ENCODE peak calls at places on chromosome 5, in five cellular contexts. One of them, this sample, is unnamed.

GRCh38 chr5:71937906-71938698 is 169.2 kb upstream of the MAP1B start:
- DNase-seq in stimulated activated CD8-positive, alpha-beta memory T cell treated with anti-CD3 and anti-CD28 coated beads, Interleukin-12 subunit alpha, Interleukin-12 subunit beta, amount 100 ng/mL, for 4 hours: no peak
- DNase-seq in globus pallidus: peak
- DNase-seq in stimulated activated CD4-positive, alpha-beta T cell treated with anti-CD3 and anti-CD28 coated beads, Interleukin-2, amount 100 ng/mL, for 48 hours: no peak
- DNase-seq in NCI-H460: no peak
- DNase-seq in this sample: peak

GRCh38 chr5:9545301-9545958 is 445 bp downstream of the SEMA5A start:
- DNase-seq in stimulated activated CD8-positive, alpha-beta memory T cell treated with anti-CD3 and anti-CD28 coated beads, Interleukin-12 subunit alpha, Interleukin-12 subunit beta, amount 100 ng/mL, for 4 hours: no peak
- DNase-seq in globus pallidus: no peak
- DNase-seq in stimulated activated CD4-positive, alpha-beta T cell treated with anti-CD3 and anti-CD28 coated beads, Interleukin-2, amount 100 ng/mL, for 48 hours: no peak
- DNase-seq in NCI-H460: no peak
- DNase-seq in this sample: no peak

GRCh38 chr5:110611817-110612216 is 114.7 kb downstream of the TMEM232 start:
- DNase-seq in stimulated activated CD8-positive, alpha-beta memory T cell treated with anti-CD3 and anti-CD28 coated beads, Interleukin-12 subunit alpha, Interleukin-12 subunit beta, amount 100 ng/mL, for 4 hours: no peak
- DNase-seq in globus pallidus: no peak
- DNase-seq in stimulated activated CD4-positive, alpha-beta T cell treated with anti-CD3 and anti-CD28 coated beads, Interleukin-2, amount 100 ng/mL, for 48 hours: no peak
- DNase-seq in NCI-H460: no peak
- DNase-seq in this sample: no peak

GRCh38 chr5:107092695-107093094 is 578.0 kb downstream of the EFNA5 start:
- DNase-seq in stimulated activated CD8-positive, alpha-beta memory T cell treated with anti-CD3 and anti-CD28 coated beads, Interleukin-12 subunit alpha, Interleukin-12 subunit beta, amount 100 ng/mL, for 4 hours: no peak
- DNase-seq in globus pallidus: no peak
- DNase-seq in stimulated activated CD4-positive, alpha-beta T cell treated with anti-CD3 and anti-CD28 coated beads, Interleukin-2, amount 100 ng/mL, for 48 hours: no peak
- DNase-seq in NCI-H460: no peak
- DNase-seq in this sample: no peak

GRCh38 chr5:44809215-44809955 is 638 bp downstream of the MRPS30 start:
- DNase-seq in stimulated activated CD8-positive, alpha-beta memory T cell treated with anti-CD3 and anti-CD28 coated beads, Interleukin-12 subunit alpha, Interleukin-12 subunit beta, amount 100 ng/mL, for 4 hours: peak
- DNase-seq in globus pallidus: peak
- DNase-seq in stimulated activated CD4-positive, alpha-beta T cell treated with anti-CD3 and anti-CD28 coated beads, Interleukin-2, amount 100 ng/mL, for 48 hours: peak
- DNase-seq in NCI-H460: peak
- DNase-seq in this sample: peak

GRCh38 chr5:961002-961710 is 47.4 kb upstream of the NKD2 start:
- DNase-seq in stimulated activated CD8-positive, alpha-beta memory T cell treated with anti-CD3 and anti-CD28 coated beads, Interleukin-12 subunit alpha, Interleukin-12 subunit beta, amount 100 ng/mL, for 4 hours: no peak
- DNase-seq in globus pallidus: no peak
- DNase-seq in stimulated activated CD4-positive, alpha-beta T cell treated with anti-CD3 and anti-CD28 coated beads, Interleukin-2, amount 100 ng/mL, for 48 hours: no peak
- DNase-seq in NCI-H460: no peak
- DNase-seq in this sample: no peak

GRCh38 chr5:126383246-126383645 is 40.0 kb upstream of the GRAMD2B start:
- DNase-seq in stimulated activated CD8-positive, alpha-beta memory T cell treated with anti-CD3 and anti-CD28 coated beads, Interleukin-12 subunit alpha, Interleukin-12 subunit beta, amount 100 ng/mL, for 4 hours: no peak
- DNase-seq in globus pallidus: no peak
- DNase-seq in stimulated activated CD4-positive, alpha-beta T cell treated with anti-CD3 and anti-CD28 coated beads, Interleukin-2, amount 100 ng/mL, for 48 hours: no peak
- DNase-seq in NCI-H460: no peak
- DNase-seq in this sample: no peak

GRCh38 chr5:44387911-44388310 is 1.3 kb downstream of the FGF10 start:
- DNase-seq in stimulated activated CD8-positive, alpha-beta memory T cell treated with anti-CD3 and anti-CD28 coated beads, Interleukin-12 subunit alpha, Interleukin-12 subunit beta, amount 100 ng/mL, for 4 hours: no peak
- DNase-seq in globus pallidus: no peak
- DNase-seq in stimulated activated CD4-positive, alpha-beta T cell treated with anti-CD3 and anti-CD28 coated beads, Interleukin-2, amount 100 ng/mL, for 48 hours: no peak
- DNase-seq in NCI-H460: no peak
- DNase-seq in this sample: no peak

GRCh38 chr5:174811438-174811837 is 87.1 kb downstream of the MSX2 start:
- DNase-seq in stimulated activated CD8-positive, alpha-beta memory T cell treated with anti-CD3 and anti-CD28 coated beads, Interleukin-12 subunit alpha, Interleukin-12 subunit beta, amount 100 ng/mL, for 4 hours: no peak
- DNase-seq in globus pallidus: no peak
- DNase-seq in stimulated activated CD4-positive, alpha-beta T cell treated with anti-CD3 and anti-CD28 coated beads, Interleukin-2, amount 100 ng/mL, for 48 hours: no peak
- DNase-seq in NCI-H460: no peak
- DNase-seq in this sample: no peak

GRCh38 chr5:153749941-153750340 is 259.5 kb downstream of the GRIA1 start:
- DNase-seq in stimulated activated CD8-positive, alpha-beta memory T cell treated with anti-CD3 and anti-CD28 coated beads, Interleukin-12 subunit alpha, Interleukin-12 subunit beta, amount 100 ng/mL, for 4 hours: no peak
- DNase-seq in globus pallidus: no peak
- DNase-seq in stimulated activated CD4-positive, alpha-beta T cell treated with anti-CD3 and anti-CD28 coated beads, Interleukin-2, amount 100 ng/mL, for 48 hours: no peak
- DNase-seq in NCI-H460: no peak
- DNase-seq in this sample: no peak

GRCh38 chr5:120405291-120405864 is 58.7 kb upstream of the PRR16 start:
- DNase-seq in stimulated activated CD8-positive, alpha-beta memory T cell treated with anti-CD3 and anti-CD28 coated beads, Interleukin-12 subunit alpha, Interleukin-12 subunit beta, amount 100 ng/mL, for 4 hours: no peak
- DNase-seq in globus pallidus: no peak
- DNase-seq in stimulated activated CD4-positive, alpha-beta T cell treated with anti-CD3 and anti-CD28 coated beads, Interleukin-2, amount 100 ng/mL, for 48 hours: no peak
- DNase-seq in NCI-H460: no peak
- DNase-seq in this sample: no peak

GRCh38 chr5:135458356-135458755 is 6.2 kb upstream of the TIFAB start:
- DNase-seq in stimulated activated CD8-positive, alpha-beta memory T cell treated with anti-CD3 and anti-CD28 coated beads, Interleukin-12 subunit alpha, Interleukin-12 subunit beta, amount 100 ng/mL, for 4 hours: no peak
- DNase-seq in globus pallidus: no peak
- DNase-seq in stimulated activated CD4-positive, alpha-beta T cell treated with anti-CD3 and anti-CD28 coated beads, Interleukin-2, amount 100 ng/mL, for 48 hours: no peak
- DNase-seq in NCI-H460: no peak
- DNase-seq in this sample: no peak

GRCh38 chr5:14054965-14055963 is 87.9 kb upstream of the TRIO start:
- DNase-seq in stimulated activated CD8-positive, alpha-beta memory T cell treated with anti-CD3 and anti-CD28 coated beads, Interleukin-12 subunit alpha, Interleukin-12 subunit beta, amount 100 ng/mL, for 4 hours: no peak
- DNase-seq in globus pallidus: no peak
- DNase-seq in stimulated activated CD4-positive, alpha-beta T cell treated with anti-CD3 and anti-CD28 coated beads, Interleukin-2, amount 100 ng/mL, for 48 hours: no peak
- DNase-seq in NCI-H460: no peak
- DNase-seq in this sample: no peak

GRCh38 chr5:31186672-31187267 is 6.7 kb upstream of the CDH6 start:
- DNase-seq in stimulated activated CD8-positive, alpha-beta memory T cell treated with anti-CD3 and anti-CD28 coated beads, Interleukin-12 subunit alpha, Interleukin-12 subunit beta, amount 100 ng/mL, for 4 hours: no peak
- DNase-seq in globus pallidus: peak
- DNase-seq in stimulated activated CD4-positive, alpha-beta T cell treated with anti-CD3 and anti-CD28 coated beads, Interleukin-2, amount 100 ng/mL, for 48 hours: no peak
- DNase-seq in NCI-H460: peak
- DNase-seq in this sample: peak

GRCh38 chr5:14714706-14715105 is 50.2 kb downstream of the OTULIN start:
- DNase-seq in stimulated activated CD8-positive, alpha-beta memory T cell treated with anti-CD3 and anti-CD28 coated beads, Interleukin-12 subunit alpha, Interleukin-12 subunit beta, amount 100 ng/mL, for 4 hours: no peak
- DNase-seq in globus pallidus: no peak
- DNase-seq in stimulated activated CD4-positive, alpha-beta T cell treated with anti-CD3 and anti-CD28 coated beads, Interleukin-2, amount 100 ng/mL, for 48 hours: no peak
- DNase-seq in NCI-H460: no peak
- DNase-seq in this sample: peak